ENCODE peak calls at places on chromosomes 5 and 9, in five cellular contexts. H is nucleus accumbens, X is KBM-7, W is caudate nucleus, V is right cardiac atrium. Z is an unnamed sample.
A peak's percentile ranks its signal among the peaks of the same experiment; 100 is the strongest.

GRCh38 chr5:83590966-83591365 is 119.4 kb downstream of the VCAN start:
- DNase-seq in H (no peak), X (no peak), W (no peak), V (no peak), Z (no peak)

GRCh38 chr5:154714271-154714986 is 40.7 kb upstream of the LARP1 start:
- DNase-seq in H (no peak), X (peak; percentile 72), W (no peak), V (no peak), Z (no peak)

GRCh38 chr5:109192027-109192426 is 217.7 kb downstream of the PJA2 start:
- DNase-seq in H (no peak), X (no peak), W (no peak), V (no peak), Z (no peak)

GRCh38 chr5:385321-385720 is 57.7 kb upstream of the EXOC3 start:
- DNase-seq in H (no peak), X (no peak), W (no peak), V (no peak), Z (no peak)

GRCh38 chr9:107131108-107131799 is 151.8 kb upstream of the RAD23B start:
- DNase-seq in H (no peak), X (no peak), W (no peak), V (no peak), Z (no peak)

GRCh38 chr5:32928761-32929160 is 217.6 kb downstream of the NPR3 start:
- DNase-seq in H (no peak), X (no peak), W (no peak), V (no peak), Z (no peak)

GRCh38 chr5:84487963-84488362 is 103.3 kb upstream of the EDIL3 start:
- DNase-seq in H (no peak), X (no peak), W (no peak), V (peak; percentile 36), Z (no peak)

GRCh38 chr9:96486351-96487029 is 36.5 kb downstream of the HABP4 start:
- DNase-seq in H (peak; percentile 24), X (no peak), W (no peak), V (peak; percentile 92), Z (peak; percentile 88)

GRCh38 chr5:33969572-33970452 is 14.7 kb downstream of the SLC45A2 start:
- DNase-seq in H (no peak), X (peak; percentile 27), W (no peak), V (no peak), Z (no peak)

GRCh38 chr5:5344051-5344571 is 78.4 kb upstream of the ICE1 start:
- DNase-seq in H (no peak), X (no peak), W (no peak), V (no peak), Z (no peak)

GRCh38 chr9:123360161-123361085 is 4.4 kb downstream of the CRB2 start:
- DNase-seq in H (no peak), X (peak; percentile 86), W (no peak), V (peak; percentile 80), Z (no peak)

GRCh38 chr5:160252916-160253315 is 23.6 kb downstream of the FABP6 start:
- DNase-seq in H (no peak), X (no peak), W (no peak), V (no peak), Z (no peak)

GRCh38 chr5:147558826-147559225 is 49.0 kb upstream of the DPYSL3 start:
- DNase-seq in H (peak; percentile 6), X (peak; percentile 10), W (no peak), V (peak; percentile 84), Z (peak; percentile 70)

GRCh38 chr9:121876658-121877271 is 216.3 kb downstream of the TTLL11 start:
- DNase-seq in H (no peak), X (no peak), W (no peak), V (no peak), Z (no peak)

GRCh38 chr5:143217065-143217803 is 186.3 kb downstream of the NR3C1 start:
- DNase-seq in H (no peak), X (peak; percentile 66), W (no peak), V (no peak), Z (no peak)

GRCh38 chr9:134055981-134056461 is 11.8 kb downstream of the BRD3 start:
- DNase-seq in H (peak; percentile 63), X (no peak), W (no peak), V (peak; percentile 94), Z (peak; percentile 88)

GRCh38 chr5:78649816-78650561 is 1.4 kb upstream of the LHFPL2 start:
- DNase-seq in H (no peak), X (no peak), W (no peak), V (peak; percentile 49), Z (no peak)

Z was measured in Right ventricle myocardium inferior.